ENCODE peak calls at places on chromosomes 13 and 19, in five cellular contexts. J is HFF-Myc, H is kidney, U is fibroblast of the aortic adventitia, T is foreskin fibroblast. P is an unnamed sample.

GRCh38 chr13:94020833-94021232 is 458.6 kb downstream of the DCT start:
- DNase-seq in J (no peak), H (no peak), U (peak), T (peak), P (no peak)

GRCh38 chr19:42284066-42284501 is 15.0 kb downstream of the CIC start:
- DNase-seq in J (no peak), H (peak), U (peak), T (peak), P (no peak)

GRCh38 chr19:16886305-16886880 is 2.4 kb upstream of the F2RL3 start:
- DNase-seq in J (no peak), H (no peak), U (peak), T (peak), P (no peak)

GRCh38 chr19:8638078-8638619 is 7.7 kb downstream of the NFILZ start:
- DNase-seq in J (no peak), H (no peak), U (peak), T (no peak), P (no peak)

GRCh38 chr13:20006206-20006605 is 47.7 kb downstream of the ZMYM2 start:
- DNase-seq in J (no peak), H (no peak), U (peak), T (peak), P (no peak)

GRCh38 chr19:32037998-32038732 is 307.2 kb upstream of the ZNF507 start:
- DNase-seq in J (no peak), H (no peak), U (no peak), T (no peak), P (no peak)

GRCh38 chr19:52941941-52942370 is 18.7 kb upstream of the ZNF888 start:
- DNase-seq in J (no peak), H (peak), U (peak), T (peak), P (no peak)

GRCh38 chr19:18312021-18312534 is 10.8 kb downstream of the LSM4 start:
- DNase-seq in J (no peak), H (no peak), U (no peak), T (no peak), P (no peak)

GRCh38 chr13:44335463-44335862 is 38.2 kb upstream of the SERP2 start:
- DNase-seq in J (no peak), H (no peak), U (no peak), T (no peak), P (no peak)

GRCh38 chr19:51354103-51354741 is 12.0 kb downstream of the ETFB start:
- DNase-seq in J (no peak), H (peak), U (no peak), T (no peak), P (no peak)

GRCh38 chr13:102091231-102091630 is 310.6 kb downstream of the FGF14 start:
- DNase-seq in J (no peak), H (no peak), U (no peak), T (peak), P (no peak)

GRCh38 chr13:76019421-76020044 is 383.4 kb downstream of the LMO7 start:
- DNase-seq in J (no peak), H (peak), U (no peak), T (no peak), P (no peak)

GRCh38 chr13:97239306-97239705 is 17.2 kb downstream of the MBNL2 start:
- DNase-seq in J (no peak), H (no peak), U (no peak), T (no peak), P (no peak)

GRCh38 chr19:21513651-21514050 is 8.2 kb downstream of the ZNF429 start:
- DNase-seq in J (no peak), H (no peak), U (no peak), T (no peak), P (no peak)

GRCh38 chr19:28596561-28597071 is 616.3 kb downstream of the UQCRFS1 start:
- DNase-seq in J (no peak), H (no peak), U (no peak), T (no peak), P (no peak)

GRCh38 chr19:35689836-35690235 is 14.5 kb upstream of the ZBTB32 start:
- DNase-seq in J (no peak), H (no peak), U (peak), T (no peak), P (no peak)

GRCh38 chr19:38221919-38222828 is 1.8 kb downstream of the DPF1 start:
- DNase-seq in J (no peak), H (no peak), U (no peak), T (no peak), P (no peak)

GRCh38 chr19:38223119-38223523 is 901 bp downstream of the DPF1 start:
- DNase-seq in J (no peak), H (no peak), U (no peak), T (no peak), P (no peak)

GRCh38 chr19:38221421-38221820 is 2.6 kb downstream of the DPF1 start:
- DNase-seq in J (no peak), H (no peak), U (no peak), T (no peak), P (no peak)

GRCh38 chr19:38223617-38224013 is 407 bp downstream of the DPF1 start:
- DNase-seq in J (no peak), H (no peak), U (no peak), T (no peak), P (no peak)

GRCh38 chr19:38224014-38224862 is at the start of gene DPF1:
- DNase-seq in J (peak), H (no peak), U (peak), T (peak), P (no peak)
- TF ChIP-seq CTCF in J (no peak), H (no peak), U (no peak), T (no peak), P (no peak)

GRCh38 chr19:3520166-3521103 is 14.3 kb downstream of the FZR1 start:
- DNase-seq in J (no peak), H (peak), U (no peak), T (no peak), P (no peak)
- TF ChIP-seq CTCF in J (no peak), H (no peak), U (no peak), T (no peak), P (no peak)

GRCh38 chr13:49436890-49437289 is 7.0 kb downstream of the CAB39L start:
- DNase-seq in J (no peak), H (no peak), U (peak), T (peak), P (no peak)
- TF ChIP-seq CTCF in J (no peak), H (no peak), U (no peak), T (no peak), P (no peak)

GRCh38 chr13:85260896-85261295 is 538.3 kb downstream of the SLITRK6 start:
- DNase-seq in J (no peak), H (no peak), U (no peak), T (no peak), P (no peak)

GRCh38 chr13:85266771-85267170 is 532.4 kb downstream of the SLITRK6 start:
- DNase-seq in J (no peak), H (no peak), U (no peak), T (no peak), P (no peak)

GRCh38 chr13:85265296-85265695 is 533.9 kb downstream of the SLITRK6 start:
- DNase-seq in J (no peak), H (no peak), U (no peak), T (no peak), P (no peak)

GRCh38 chr13:85266331-85266730 is 532.9 kb downstream of the SLITRK6 start:
- DNase-seq in J (no peak), H (no peak), U (no peak), T (peak), P (no peak)

DNA sequence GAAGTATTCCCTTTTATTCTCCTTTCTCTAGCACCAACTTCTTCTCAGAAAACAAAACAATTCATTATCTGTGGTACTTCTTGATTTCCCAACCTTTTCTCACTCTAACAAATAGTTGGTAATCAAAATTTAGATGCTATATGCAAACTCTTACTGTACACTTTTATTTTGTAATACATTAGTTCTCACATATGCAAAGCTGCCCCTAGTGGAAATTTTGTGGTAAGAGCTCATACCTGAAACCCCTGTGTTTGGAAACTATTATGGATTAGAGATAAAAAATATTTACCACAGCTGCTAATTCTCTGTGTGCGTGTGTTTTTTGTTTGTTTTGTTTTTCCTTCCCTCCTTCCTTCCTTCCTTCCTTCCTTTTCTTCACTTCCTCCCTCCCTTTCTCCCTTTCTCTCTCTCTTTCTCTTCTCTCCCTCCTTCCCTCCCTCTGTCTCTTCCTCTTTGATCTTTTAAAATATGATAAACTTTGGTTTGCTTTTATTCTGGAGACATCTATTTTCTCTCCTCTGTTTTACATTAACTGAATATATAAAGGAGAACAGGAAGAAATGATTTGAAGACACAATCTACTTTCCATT is 537.4 kb downstream of the SLITRK6 start:
- DNase-seq in J (no peak), H (no peak), U (no peak), T (peak), P (no peak)
- TF ChIP-seq CTCF in J (peak), H (no peak), U (peak), T (peak), P (peak)

GRCh38 chr19:15125232-15126067 is 18.2 kb downstream of the SYDE1 start:
- DNase-seq in J (peak), H (peak), U (peak), T (peak), P (peak)

GRCh38 chr19:15122331-15123030 is 15.3 kb downstream of the SYDE1 start:
- DNase-seq in J (no peak), H (no peak), U (no peak), T (no peak), P (no peak)

GRCh38 chr19:15123031-15123890 is 16.1 kb downstream of the SYDE1 start:
- DNase-seq in J (no peak), H (no peak), U (no peak), T (no peak), P (no peak)

GRCh38 chr19:15124572-15125231 is 17.5 kb downstream of the SYDE1 start:
- DNase-seq in J (no peak), H (no peak), U (no peak), T (peak), P (no peak)

DNA sequence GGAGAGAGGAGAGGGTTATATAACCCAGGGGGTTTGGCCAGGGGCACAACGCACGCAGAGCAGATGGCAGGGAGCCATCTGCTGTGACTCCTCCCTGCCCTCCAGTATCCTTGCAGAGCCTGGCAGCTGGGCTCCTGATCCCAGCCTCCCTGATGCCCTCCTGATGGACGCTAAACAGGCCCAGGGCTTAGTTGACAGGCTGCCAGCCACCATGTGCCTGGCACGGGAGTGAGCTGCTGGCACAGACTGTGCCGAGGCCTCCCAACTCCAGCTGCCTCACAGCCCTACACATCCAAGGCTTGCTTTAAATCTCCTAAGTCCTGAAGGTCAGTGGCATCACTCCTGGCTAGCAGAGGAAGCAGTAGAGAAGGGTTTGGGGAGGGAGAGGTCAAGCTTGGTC is 16.7 kb downstream of the SYDE1 start:
- DNase-seq in J (no peak), H (no peak), U (no peak), T (peak), P (no peak)
- TF ChIP-seq CTCF in J (no peak), H (no peak), U (no peak), T (no peak), P (no peak)

GRCh38 chr19:11227201-11227886 is 12.1 kb upstream of the ANGPTL8 start:
- DNase-seq in J (no peak), H (no peak), U (no peak), T (no peak), P (no peak)
- TF ChIP-seq CTCF in J (peak), H (no peak), U (no peak), T (no peak), P (no peak)

DNA sequence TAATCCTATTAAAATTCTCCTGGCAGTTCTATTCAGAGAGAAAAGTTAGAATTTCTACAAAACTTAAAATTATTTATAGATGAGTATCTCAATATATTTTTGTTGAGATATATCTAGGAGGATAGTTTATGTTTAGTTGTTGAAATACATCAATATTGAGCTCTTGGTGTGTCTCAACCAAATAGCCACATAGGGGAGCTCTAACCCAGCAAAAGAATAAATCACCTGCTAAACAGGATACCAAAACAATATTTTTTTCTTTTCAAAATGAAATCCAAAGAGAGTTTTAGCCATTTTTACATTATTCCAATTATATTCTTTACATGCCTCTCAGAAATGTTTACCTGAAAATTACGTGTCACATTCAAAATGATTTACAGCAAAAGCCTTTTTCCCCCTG is 954.7 kb downstream of the SLITRK6 start:
- DNase-seq in J (no peak), H (no peak), U (no peak), T (no peak), P (no peak)
- TF ChIP-seq CTCF in J (no peak), H (no peak), U (no peak), T (peak), P (no peak)

P was measured in AG04449.